ENCODE peak calls at places on chromosomes 2 and 18, in nine cellular contexts. N is CD8-positive, alpha-beta T cell; T is breast epithelium; Q is BJ; L is heart left ventricle; B is cardiac muscle cell; Z is HCT116; K is kidney epithelial cell; I is cardiac fibroblast. V is an unnamed sample.

GRCh38 chr2:45497355-45497754 is 113.7 kb downstream of the SRBD1 start:
- DNase-seq in L (no peak), T (no peak), Q (no peak), Z (no peak), K (no peak), N (no peak), I (no peak), B (peak), V (peak)

GRCh38 chr2:85057236-85057635 is 76.0 kb upstream of the TCF7L1 start:
- DNase-seq in Q (no peak), Z (no peak), B (no peak), T (no peak), N (no peak), K (no peak), I (no peak), L (no peak), V (no peak)

GRCh38 chr18:37419272-37419671 is 146.3 kb downstream of the CELF4 start:
- DNase-seq in N (no peak), I (peak), K (peak), B (peak), T (no peak), Q (peak), Z (no peak), L (no peak), V (no peak)

GRCh38 chr2:38224821-38225450 is 149.0 kb upstream of the CYP1B1 start:
- DNase-seq in Q (no peak), T (no peak), L (no peak), Z (no peak), N (no peak), I (peak), K (no peak), B (peak), V (peak)

GRCh38 chr2:75820693-75821092 is 110.0 kb upstream of the GCFC2 start:
- DNase-seq in N (no peak), L (no peak), Z (no peak), B (no peak), T (no peak), K (no peak), Q (no peak), I (no peak), V (no peak)

GRCh38 chr2:163641986-163642385 is 93.8 kb downstream of the FIGN start:
- DNase-seq in I (peak), T (no peak), K (no peak), B (no peak), Q (no peak), Z (no peak), N (no peak), L (no peak), V (peak)

GRCh38 chr2:105329561-105330495 is at the start of gene TGFBRAP1:
- DNase-seq in I (peak), B (peak), Z (no peak), K (no peak), L (peak), T (no peak), Q (no peak), N (peak), V (peak)

GRCh38 chr2:112634153-112634873 is 11.4 kb upstream of the SLC20A1 start:
- DNase-seq in Z (no peak), I (no peak), K (no peak), N (no peak), T (peak), Q (no peak), B (no peak), L (no peak), V (no peak)

GRCh38 chr2:98378901-98379300 is 32.6 kb downstream of the CNGA3 start:
- DNase-seq in N (no peak), I (peak), K (no peak), Q (no peak), Z (no peak), L (no peak), B (peak), T (peak), V (no peak)

GRCh38 chr2:220337611-220338440 is 710.4 kb downstream of the SLC4A3 start:
- DNase-seq in K (no peak), Z (no peak), Q (no peak), T (no peak), B (no peak), I (no peak), L (no peak), N (no peak), V (no peak)
- TF ChIP-seq CTCF in K (no peak), Z (no peak), Q (no peak), T (no peak), B (no peak), I (no peak), L (no peak), N (no peak), V (no peak)

DNA sequence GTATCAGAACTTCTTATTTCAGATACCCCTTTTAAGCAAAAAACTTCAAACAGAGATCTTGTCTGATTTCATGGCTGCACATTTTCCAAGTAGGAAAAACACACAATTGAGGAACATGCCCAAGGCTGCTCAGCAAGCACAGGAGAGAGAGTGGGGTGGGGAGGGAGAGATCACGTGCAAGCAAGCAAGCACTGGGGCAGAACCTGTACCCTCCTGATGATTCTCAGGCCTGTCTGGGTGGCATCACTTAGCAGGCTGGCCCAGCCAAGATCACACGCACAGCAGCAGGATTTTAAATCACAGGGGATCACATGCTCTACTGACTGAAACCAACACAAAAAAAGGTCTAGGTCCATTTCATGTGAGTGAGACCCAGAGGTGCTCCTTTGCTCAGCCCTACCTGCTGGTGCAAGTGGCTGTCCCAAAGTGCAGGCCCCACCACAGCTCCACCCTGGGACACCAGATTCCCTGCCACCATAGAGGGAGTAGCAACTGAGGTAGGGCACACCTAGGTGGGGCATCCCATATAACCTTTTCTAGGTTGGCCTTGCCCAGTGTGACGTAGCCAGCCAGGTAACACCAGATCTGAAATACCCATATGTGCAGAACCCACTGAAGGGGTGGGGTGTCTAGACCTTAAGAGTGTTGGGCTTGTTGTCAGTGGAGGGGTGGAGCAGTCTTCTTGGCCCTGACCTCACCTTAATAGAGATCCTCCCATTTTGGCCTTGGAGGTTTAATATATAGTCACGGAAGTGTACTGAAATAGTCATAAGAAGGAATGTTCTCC is 1.8 kb upstream of the LYPD6B start:
- DNase-seq in I (no peak), Z (no peak), Q (no peak), L (no peak), B (no peak), K (no peak), N (no peak), T (no peak), V (no peak)
- H3K4me3 ChIP-seq in I (no peak), Z (no peak), Q (no peak), L (no peak), B (no peak), K (no peak), N (no peak), T (no peak), V (no peak)

GRCh38 chr2:224039770-224040088 is 643 bp upstream of the SERPINE2 start:
- DNase-seq in Q (no peak), B (no peak), T (no peak), L (no peak), K (no peak), N (no peak), Z (no peak), I (no peak), V (no peak)

GRCh38 chr2:224040753-224041152 is 1.7 kb upstream of the SERPINE2 start:
- DNase-seq in K (no peak), T (no peak), L (no peak), B (no peak), Q (no peak), I (no peak), Z (no peak), N (no peak), V (no peak)

GRCh38 chr2:224038830-224039079 is 331 bp downstream of the SERPINE2 start:
- DNase-seq in B (no peak), N (no peak), K (no peak), L (no peak), I (no peak), Q (no peak), T (no peak), Z (no peak), V (no peak)

GRCh38 chr2:224038049-224038829 is 847 bp downstream of the SERPINE2 start:
- DNase-seq in Q (no peak), T (no peak), K (no peak), L (no peak), I (peak), N (peak), B (peak), Z (no peak), V (peak)

GRCh38 chr2:224039080-224039769 is at the start of gene SERPINE2:
- DNase-seq in K (no peak), I (peak), Z (peak), Q (no peak), T (no peak), L (peak), B (peak), N (peak), V (peak)
- TF ChIP-seq CTCF in K (peak), I (peak), Z (peak), Q (peak), T (no peak), L (no peak), B (peak), N (no peak), V (peak)

GRCh38 chr18:77131100-77131651 is 1.4 kb downstream of the MBP start:
- DNase-seq in K (no peak), I (peak), Q (no peak), L (peak), T (no peak), B (peak), N (peak), Z (no peak), V (peak)

GRCh38 chr18:77132369-77133050 is at the start of gene MBP:
- DNase-seq in I (no peak), N (peak), B (no peak), K (no peak), T (peak), Z (no peak), L (peak), Q (no peak), V (no peak)

GRCh38 chr18:77129150-77129551 is 3.4 kb downstream of the MBP start:
- DNase-seq in I (peak), K (peak), T (no peak), L (no peak), Q (peak), N (no peak), B (peak), Z (no peak), V (peak)

GRCh38 chr18:77131652-77132368 is 773 bp downstream of the MBP start:
- DNase-seq in L (peak), Z (no peak), Q (no peak), K (no peak), N (peak), T (peak), B (peak), I (peak), V (peak)

DNA sequence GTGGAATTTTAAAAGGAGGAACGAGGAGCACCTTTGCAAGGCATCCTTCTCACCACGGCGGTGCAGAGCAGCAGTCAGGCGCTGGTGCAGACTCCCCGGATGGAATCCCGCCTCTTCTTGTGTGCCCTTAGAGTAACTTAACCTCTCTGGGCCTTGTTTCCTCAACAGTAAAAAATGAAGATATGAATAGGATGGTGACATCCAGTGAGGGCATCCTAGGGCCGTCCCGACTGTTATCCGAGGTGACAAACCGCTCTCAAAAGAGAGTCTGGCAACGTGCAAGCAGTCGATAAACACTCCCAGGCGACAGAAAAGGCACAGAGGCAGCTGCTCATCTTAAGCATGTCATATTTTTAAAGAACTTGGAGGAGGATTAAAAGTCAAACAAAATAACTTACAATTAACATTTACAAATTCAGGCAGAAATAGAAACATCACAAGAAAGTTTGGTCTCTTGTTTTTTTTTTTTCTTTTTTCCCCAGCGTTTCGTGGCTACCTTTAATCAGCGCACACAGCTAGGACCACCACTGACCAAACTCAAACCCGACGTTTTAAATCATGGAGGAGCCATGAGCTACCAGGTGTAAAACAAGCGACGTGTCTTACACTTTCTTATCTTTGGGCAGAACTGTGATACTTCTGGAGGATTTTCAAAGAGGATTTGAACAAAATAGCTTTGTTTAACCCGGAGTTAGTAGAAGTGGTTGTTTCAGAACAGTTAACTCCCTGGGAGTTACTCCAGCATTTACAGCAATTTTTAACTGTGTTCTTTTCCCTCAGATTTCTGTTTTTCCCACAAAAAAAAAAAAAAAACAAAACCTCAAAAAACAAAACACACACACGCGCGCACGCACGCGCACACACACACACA is 2.1 kb downstream of the MBP start:
- DNase-seq in T (no peak), Q (no peak), L (no peak), N (no peak), Z (no peak), B (no peak), K (no peak), I (no peak), V (no peak)
- H3K4me3 ChIP-seq in T (peak), Q (no peak), L (peak), N (peak), Z (peak), B (no peak), K (peak), I (peak), V (peak)

GRCh38 chr2:336360-336759 is 48.5 kb upstream of the ALKAL2 start:
- DNase-seq in I (no peak), K (no peak), B (no peak), Z (no peak), Q (no peak), L (no peak), T (no peak), N (no peak), V (no peak)

GRCh38 chr2:328761-329160 is 40.9 kb upstream of the ALKAL2 start:
- DNase-seq in K (no peak), T (no peak), I (no peak), Z (no peak), L (no peak), B (no peak), N (no peak), Q (no peak), V (peak)

GRCh38 chr2:332592-332991 is 44.7 kb upstream of the ALKAL2 start:
- DNase-seq in T (no peak), B (no peak), K (no peak), N (no peak), Z (no peak), Q (no peak), I (no peak), L (no peak), V (no peak)
- TF ChIP-seq CTCF in T (no peak), B (no peak), K (peak), N (no peak), Z (peak), Q (no peak), I (no peak), L (no peak), V (peak)

DNA sequence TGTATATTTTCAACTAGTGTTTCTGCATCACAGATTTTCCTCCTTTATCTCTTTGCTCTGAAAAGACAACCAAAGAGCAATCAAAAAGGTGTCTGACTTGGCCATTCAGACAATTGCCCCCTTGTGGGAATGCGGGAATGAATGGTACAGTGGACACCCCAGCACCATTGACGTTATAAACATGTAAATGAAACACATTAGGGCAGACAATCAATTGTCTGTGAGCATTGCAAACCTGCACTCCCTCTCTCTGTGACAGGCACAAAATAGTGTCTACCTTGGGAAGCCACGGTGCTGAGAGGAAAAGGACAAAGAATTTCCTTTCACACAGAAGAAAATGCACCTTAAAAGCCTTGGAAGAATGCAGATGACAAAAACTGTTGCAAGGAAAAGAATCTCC is 8.0 kb downstream of the ZEB2 start:
- DNase-seq in Q (no peak), T (no peak), Z (no peak), N (no peak), I (no peak), K (no peak), L (no peak), B (no peak), V (no peak)
- H3K4me3 ChIP-seq in Q (no peak), T (peak), Z (no peak), N (no peak), I (no peak), K (no peak), L (peak), B (no peak), V (no peak)

GRCh38 chr2:188456114-188456909 is 164.6 kb downstream of the GULP1 start:
- DNase-seq in Z (no peak), I (no peak), K (no peak), B (no peak), N (no peak), L (no peak), T (no peak), Q (no peak), V (no peak)
- TF ChIP-seq CTCF in Z (peak), I (peak), K (peak), B (peak), N (no peak), L (no peak), T (no peak), Q (no peak), V (peak)

GRCh38 chr2:231413456-231413855 is 17.9 kb downstream of the B3GNT7 start:
- DNase-seq in Z (no peak), B (no peak), L (no peak), I (no peak), Q (no peak), N (no peak), T (no peak), K (no peak), V (no peak)

GRCh38 chr2:231411871-231412615 is 16.5 kb downstream of the B3GNT7 start:
- DNase-seq in T (peak), B (peak), I (peak), Z (peak), Q (peak), N (peak), L (peak), K (peak), V (peak)

GRCh38 chr2:231413921-231414476 is 18.5 kb downstream of the B3GNT7 start:
- DNase-seq in I (no peak), N (no peak), T (no peak), K (no peak), B (no peak), L (no peak), Z (no peak), Q (no peak), V (no peak)

GRCh38 chr2:231411237-231411636 is 15.7 kb downstream of the B3GNT7 start:
- DNase-seq in B (no peak), K (no peak), I (no peak), N (no peak), T (no peak), L (no peak), Z (no peak), Q (no peak), V (no peak)

GRCh38 chr2:231412616-231412963 is 17.1 kb downstream of the B3GNT7 start:
- DNase-seq in I (no peak), Q (no peak), B (no peak), N (no peak), L (no peak), Z (no peak), K (no peak), T (no peak), V (no peak)
- H3K4me3 ChIP-seq in I (peak), Q (peak), B (peak), N (no peak), L (peak), Z (peak), K (peak), T (peak), V (peak)